ENCODE peak calls at places on chromosomes 12 and 14, in five cellular contexts. R is HFF-Myc, W is AG09319, L is pancreas, Y is neural crest cell. G is an unnamed sample.

GRCh38 chr12:31845613-31846321 is 113.4 kb upstream of the RESF1 start:
- DNase-seq in R (no peak), W (no peak), L (no peak), Y (no peak), G (no peak)

GRCh38 chr12:114834621-114835020 is 150.6 kb upstream of the TBX3 start:
- DNase-seq in R (peak; percentile 11), W (no peak), L (no peak), Y (no peak), G (no peak)

GRCh38 chr12:26250801-26251200 is 55.4 kb downstream of the SSPN start:
- DNase-seq in R (no peak), W (no peak), L (no peak), Y (no peak), G (no peak)

GRCh38 chr12:94289551-94290312 is 141.4 kb downstream of the PLXNC1 start:
- DNase-seq in R (peak; percentile 57), W (peak; percentile 32), L (no peak), Y (no peak), G (no peak)

GRCh38 chr12:80567391-80567790 is 123.4 kb downstream of the PTPRQ start:
- DNase-seq in R (no peak), W (no peak), L (no peak), Y (no peak), G (no peak)

GRCh38 chr14:83969998-83970397 is 1559.9 kb upstream of the FLRT2 start:
- DNase-seq in R (no peak), W (no peak), L (no peak), Y (no peak), G (no peak)

GRCh38 chr12:114678028-114678427 is 5.9 kb downstream of the TBX3 start:
- DNase-seq in R (no peak), W (no peak), L (no peak), Y (no peak), G (no peak)

GRCh38 chr12:70719672-70720420 is 82.6 kb upstream of the PTPRB start:
- DNase-seq in R (no peak), W (peak; percentile 4), L (no peak), Y (peak; percentile 65), G (no peak)

GRCh38 chr12:74365178-74365964 is 172.3 kb upstream of the ATXN7L3B start:
- DNase-seq in R (no peak), W (peak; percentile 27), L (no peak), Y (peak; percentile 3), G (no peak)

GRCh38 chr12:32512379-32512778 is 113.0 kb downstream of the FGD4 start:
- DNase-seq in R (no peak), W (no peak), L (no peak), Y (no peak), G (no peak)

GRCh38 chr14:102182190-102182589 is 42.5 kb downstream of the WDR20 start:
- DNase-seq in R (peak; percentile 16), W (no peak), L (no peak), Y (no peak), G (no peak)

GRCh38 chr14:102824832-102825231 is 47.6 kb downstream of the TRAF3 start:
- DNase-seq in R (no peak), W (no peak), L (no peak), Y (no peak), G (no peak)

GRCh38 chr12:123089125-123089524 is 61.8 kb downstream of the PITPNM2 start:
- DNase-seq in R (no peak), W (no peak), L (no peak), Y (no peak), G (no peak)

GRCh38 chr12:65609359-65609771 is 214.9 kb upstream of the HMGA2 start:
- DNase-seq in R (peak; percentile 97), W (peak; percentile 30), L (no peak), Y (no peak), G (no peak)

GRCh38 chr14:90828642-90829487 is 12.6 kb upstream of the TTC7B start:
- DNase-seq in R (no peak), W (no peak), L (no peak), Y (no peak), G (peak; percentile 64)

GRCh38 chr14:29518335-29518734 is 409.3 kb downstream of the PRKD1 start:
- DNase-seq in R (no peak), W (no peak), L (no peak), Y (no peak), G (no peak)
- TF ChIP-seq CTCF in R (no peak), W (peak; percentile 25), L (no peak), Y (peak; percentile 38), G (no peak)

GRCh38 chr14:92598549-92598905 is 84.9 kb downstream of the RIN3 start:
- DNase-seq in R (no peak), W (no peak), L (no peak), Y (no peak), G (no peak)

GRCh38 chr14:92601131-92601710 is 87.6 kb downstream of the RIN3 start:
- DNase-seq in R (no peak), W (no peak), L (no peak), Y (no peak), G (no peak)

GRCh38 chr14:92601757-92602417 is 88.3 kb downstream of the RIN3 start:
- DNase-seq in R (no peak), W (no peak), L (no peak), Y (no peak), G (no peak)

GRCh38 chr14:92599786-92600185 is 86.2 kb downstream of the RIN3 start:
- DNase-seq in R (no peak), W (no peak), L (no peak), Y (no peak), G (no peak)

GRCh38 chr14:92600318-92601053 is 86.9 kb downstream of the RIN3 start:
- DNase-seq in R (no peak), W (no peak), L (no peak), Y (no peak), G (no peak)
- TF ChIP-seq CTCF in R (no peak), W (peak; percentile 12), L (no peak), Y (no peak), G (no peak)

DNA sequence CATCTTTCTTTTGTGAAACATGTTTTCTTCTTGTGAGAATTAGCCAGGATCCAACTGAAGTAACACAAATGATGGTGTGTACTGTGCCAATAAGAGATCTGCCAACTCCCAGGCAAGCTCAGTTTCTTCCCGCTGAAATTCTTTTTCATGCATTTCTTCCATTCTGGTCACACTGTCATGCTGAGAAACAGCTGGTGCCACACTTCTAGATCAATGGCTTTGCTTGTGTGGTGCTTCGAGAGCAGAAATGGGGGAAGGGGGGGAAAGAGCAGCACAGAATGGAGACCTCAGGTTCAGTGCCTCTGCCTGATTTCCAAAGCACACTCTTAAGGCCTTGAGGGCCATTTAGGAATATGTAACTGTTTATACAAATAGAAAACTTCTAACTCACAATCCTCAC is 41.4 kb upstream of the FGF6 start:
- DNase-seq in R (no peak), W (no peak), L (no peak), Y (no peak), G (no peak)
- TF ChIP-seq CTCF in R (no peak), W (no peak), L (no peak), Y (no peak), G (no peak)

DNA sequence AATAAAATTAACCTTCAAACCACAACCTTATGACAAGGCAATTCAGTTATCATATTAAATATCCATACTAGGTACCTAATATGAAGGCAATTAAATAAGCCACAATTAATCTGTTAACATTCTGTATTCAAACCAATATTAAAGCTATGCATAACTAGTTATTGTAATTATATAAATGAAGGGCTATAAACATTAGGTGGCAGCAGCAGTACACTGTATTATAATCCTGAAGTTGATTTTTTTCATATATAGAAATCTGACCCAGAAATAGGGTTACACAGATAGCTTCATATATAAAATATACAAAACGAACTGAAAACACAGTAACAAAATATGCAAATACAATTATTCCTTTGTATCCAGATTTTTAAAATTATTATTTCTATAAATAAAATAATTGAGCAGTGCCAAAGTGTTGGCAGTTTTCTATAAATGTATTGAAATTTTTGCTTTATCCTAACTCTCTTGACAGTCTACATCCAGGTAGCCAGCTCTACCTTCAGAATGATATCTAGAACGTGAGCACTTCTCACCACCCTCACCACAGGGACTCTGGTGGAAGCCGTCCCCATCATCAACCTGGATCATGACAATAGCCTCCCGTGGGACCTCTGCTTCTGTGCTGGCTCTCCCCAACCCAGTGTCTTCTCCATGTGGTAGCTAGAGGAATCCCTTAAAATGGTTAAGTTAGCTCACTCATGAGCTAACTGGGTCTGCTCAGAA is 136.2 kb downstream of the MED13L start:
- DNase-seq in R (no peak), W (no peak), L (no peak), Y (no peak), G (no peak)
- TF ChIP-seq CTCF in R (no peak), W (no peak), L (no peak), Y (no peak), G (peak; percentile 43)

GRCh38 chr14:21860172-21860571 is 186.6 kb upstream of the OR4E1 start:
- DNase-seq in R (no peak), W (no peak), L (no peak), Y (no peak), G (no peak)
- TF ChIP-seq CTCF in R (peak; percentile 21), W (peak; percentile 2), L (no peak), Y (peak; percentile 59), G (no peak)

GRCh38 chr14:105890474-105891220 is 364.3 kb downstream of the TMEM121 start:
- DNase-seq in R (no peak), W (no peak), L (peak; percentile 41), Y (no peak), G (no peak)
- TF ChIP-seq CTCF in R (no peak), W (no peak), L (no peak), Y (no peak), G (no peak)

GRCh38 chr12:15690320-15690719 is 98.9 kb downstream of the EPS8 start:
- DNase-seq in R (no peak), W (no peak), L (no peak), Y (no peak), G (no peak)

GRCh38 chr12:15687583-15687982 is 101.6 kb downstream of the EPS8 start:
- DNase-seq in R (no peak), W (no peak), L (no peak), Y (no peak), G (no peak)

GRCh38 chr12:15689751-15690191 is 99.4 kb downstream of the EPS8 start:
- DNase-seq in R (no peak), W (no peak), L (no peak), Y (no peak), G (no peak)

GRCh38 chr12:15688202-15688736 is 100.9 kb downstream of the EPS8 start:
- DNase-seq in R (no peak), W (no peak), L (no peak), Y (peak; percentile 44), G (peak; percentile 79)

GRCh38 chr12:15688838-15689237 is 100.3 kb downstream of the EPS8 start:
- DNase-seq in R (no peak), W (no peak), L (no peak), Y (peak; percentile 31), G (no peak)
- TF ChIP-seq CTCF in R (no peak), W (no peak), L (no peak), Y (no peak), G (no peak)

G was measured in right atrium auricular region.